ENCODE peak calls at places on chromosomes 16 and 17, in four cellular contexts. One of them, this sample, is unnamed.
A peak's percentile ranks its signal among the peaks of the same experiment; 100 is the strongest.

GRCh38 chr16:3467920-3468319 is 24.4 kb downstream of the NAA60 start:
- DNase-seq in H9: no peak
- DNase-seq in psoas muscle: no peak
- DNase-seq in B cell: no peak
- DNase-seq in this sample: no peak

GRCh38 chr16:61214780-61215179 is 821.5 kb downstream of the CDH8 start:
- DNase-seq in H9: no peak
- DNase-seq in psoas muscle: no peak
- DNase-seq in B cell: no peak
- DNase-seq in this sample: no peak

GRCh38 chr17:18368948-18369347 is 5.6 kb upstream of the SHMT1 start:
- DNase-seq in H9: no peak
- DNase-seq in psoas muscle: no peak
- DNase-seq in B cell: no peak
- DNase-seq in this sample: no peak

GRCh38 chr17:17305282-17305801 is 2.2 kb downstream of the NT5M start:
- DNase-seq in H9: no peak
- DNase-seq in psoas muscle: no peak
- DNase-seq in B cell: peak; percentile 66
- DNase-seq in this sample: peak; percentile 62

GRCh38 chr16:47460301-47460754 is 535 bp downstream of the ITFG1 start:
- DNase-seq in H9: no peak
- DNase-seq in psoas muscle: no peak
- DNase-seq in B cell: no peak
- DNase-seq in this sample: no peak

GRCh38 chr17:17732892-17733670 is 51.8 kb downstream of the RAI1 start:
- DNase-seq in H9: no peak
- DNase-seq in psoas muscle: no peak
- DNase-seq in B cell: no peak
- DNase-seq in this sample: no peak

GRCh38 chr16:67396775-67397450 is 3.6 kb upstream of the TPPP3 start:
- DNase-seq in H9: no peak
- DNase-seq in psoas muscle: no peak
- DNase-seq in B cell: no peak
- DNase-seq in this sample: peak; percentile 25

GRCh38 chr17:69761767-69762321 is 313.2 kb upstream of the KCNJ16 start:
- DNase-seq in H9: no peak
- DNase-seq in psoas muscle: no peak
- DNase-seq in B cell: no peak
- DNase-seq in this sample: no peak

GRCh38 chr17:76240461-76241204 is at the start of gene RNF157:
- DNase-seq in H9: peak; percentile 91
- DNase-seq in psoas muscle: peak; percentile 72
- DNase-seq in B cell: peak; percentile 73
- DNase-seq in this sample: no peak

GRCh38 chr16:13780406-13780805 is 139.5 kb upstream of the ERCC4 start:
- DNase-seq in H9: no peak
- DNase-seq in psoas muscle: no peak
- DNase-seq in B cell: no peak
- DNase-seq in this sample: no peak

GRCh38 chr16:11253995-11254912 is 1.8 kb downstream of the SOCS1 start:
- DNase-seq in H9: no peak
- DNase-seq in psoas muscle: no peak
- DNase-seq in B cell: no peak
- DNase-seq in this sample: no peak

GRCh38 chr16:9650284-9650683 is 531.9 kb downstream of the GRIN2A start:
- DNase-seq in H9: no peak
- DNase-seq in psoas muscle: no peak
- DNase-seq in B cell: no peak
- DNase-seq in this sample: no peak

GRCh38 chr16:28990375-28991040 is 5.7 kb downstream of the LAT start:
- DNase-seq in H9: no peak
- DNase-seq in psoas muscle: no peak
- DNase-seq in B cell: no peak
- DNase-seq in this sample: no peak

GRCh38 chr17:45246861-45247428 is 14.9 kb downstream of the SPATA32 start:
- DNase-seq in H9: peak; percentile 88
- DNase-seq in psoas muscle: no peak
- DNase-seq in B cell: no peak
- DNase-seq in this sample: no peak

GRCh38 chr17:63963123-63963522 is 9.6 kb downstream of the SCN4A start:
- DNase-seq in H9: no peak
- DNase-seq in psoas muscle: no peak
- DNase-seq in B cell: no peak
- DNase-seq in this sample: no peak

GRCh38 chr17:49438439-49438861 is 23.8 kb upstream of the PHB1 start:
- DNase-seq in H9: peak; percentile 52
- DNase-seq in psoas muscle: no peak
- DNase-seq in B cell: no peak
- DNase-seq in this sample: no peak

GRCh38 chr16:87252269-87252970 is 64.8 kb downstream of the C16orf95 start:
- DNase-seq in H9: no peak
- DNase-seq in psoas muscle: no peak
- DNase-seq in B cell: no peak
- DNase-seq in this sample: no peak

GRCh38 chr17:40622509-40622928 is 25.1 kb downstream of the SMARCE1 start:
- DNase-seq in H9: no peak
- DNase-seq in psoas muscle: no peak
- DNase-seq in B cell: no peak
- DNase-seq in this sample: no peak

DNA sequence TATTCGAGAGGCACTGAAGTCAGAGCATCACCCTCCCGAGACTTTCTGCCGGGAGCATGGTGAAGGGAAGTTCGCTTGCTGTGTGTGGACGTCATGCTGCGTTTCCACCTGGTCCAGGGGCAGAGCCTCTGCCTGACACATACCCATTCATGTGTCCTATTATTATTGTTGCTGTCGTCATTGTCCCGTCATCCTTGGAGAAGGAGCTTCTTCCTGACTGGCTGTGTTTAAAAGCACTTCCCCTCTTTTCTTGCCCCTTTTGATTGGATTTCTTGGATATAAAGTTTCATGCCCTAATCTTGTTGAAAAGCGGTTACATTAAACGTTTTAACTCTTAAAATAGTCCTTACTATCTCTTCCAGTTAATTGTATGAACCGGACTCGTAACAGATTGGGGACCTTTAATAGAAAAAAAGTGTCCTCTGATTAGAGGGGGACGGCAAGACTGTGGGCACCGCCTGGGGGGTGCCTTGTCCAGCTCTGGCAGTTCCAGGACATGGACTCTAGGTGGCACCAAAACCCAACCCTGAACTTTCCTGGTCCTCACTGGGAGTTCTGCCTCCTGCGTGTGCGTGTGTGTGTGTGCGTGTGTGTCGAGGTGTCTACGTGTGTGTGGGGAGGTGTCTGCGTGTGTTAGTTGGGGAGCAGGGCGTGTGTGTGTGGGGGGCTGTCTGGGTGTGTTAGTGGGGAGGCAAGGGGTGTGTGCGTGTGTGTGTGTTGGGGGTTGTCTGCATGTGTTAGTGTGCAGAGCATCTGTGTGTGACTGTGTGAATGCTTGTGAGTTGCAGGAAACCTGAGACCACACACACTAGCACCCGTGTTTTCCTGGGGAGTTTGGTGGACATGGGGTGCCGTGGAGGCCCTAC is 133.3 kb upstream of the CIBAR2 start:
- DNase-seq in H9: peak; percentile 71
- DNase-seq in psoas muscle: peak; percentile 66
- DNase-seq in B cell: peak; percentile 62
- DNase-seq in this sample: no peak
- TF ChIP-seq CTCF in H9: peak; percentile 75
- TF ChIP-seq CTCF in psoas muscle: peak; percentile 67
- TF ChIP-seq CTCF in B cell: peak; percentile 78
- TF ChIP-seq CTCF in this sample: peak; percentile 83

DNA sequence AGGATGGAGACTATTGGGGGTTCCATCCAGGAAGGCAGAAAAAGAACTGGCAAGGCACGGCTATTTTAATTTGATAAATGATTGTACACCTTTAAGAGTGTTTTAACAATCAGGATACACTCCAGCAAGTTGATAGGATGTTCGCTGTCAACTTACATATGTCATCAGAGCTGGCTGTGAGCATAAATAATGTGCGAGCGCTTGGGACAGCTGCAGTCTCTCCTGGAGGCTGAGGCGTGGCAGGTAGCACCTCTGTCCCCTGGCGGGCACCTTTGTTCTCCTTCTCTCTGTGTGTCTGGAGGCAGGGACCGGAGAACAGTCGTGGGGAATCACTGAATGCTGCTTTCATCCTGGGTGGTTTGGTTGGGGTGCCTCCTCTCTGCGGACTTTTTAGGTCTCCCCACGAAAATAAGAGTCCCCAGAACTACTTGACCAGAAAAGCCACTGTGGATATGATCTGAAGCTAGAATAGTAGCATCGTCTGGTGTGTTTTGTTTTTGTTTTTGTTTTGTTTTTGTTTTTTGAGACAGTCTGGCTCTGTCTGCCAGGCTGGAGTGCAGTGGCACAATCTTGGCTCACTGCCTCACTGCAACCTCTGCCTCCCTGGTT is 9.4 kb downstream of the BAHCC1 start:
- DNase-seq in H9: no peak
- DNase-seq in psoas muscle: no peak
- DNase-seq in B cell: no peak
- DNase-seq in this sample: no peak
- TF ChIP-seq CTCF in H9: no peak
- TF ChIP-seq CTCF in psoas muscle: no peak
- TF ChIP-seq CTCF in B cell: no peak
- TF ChIP-seq CTCF in this sample: no peak

DNA sequence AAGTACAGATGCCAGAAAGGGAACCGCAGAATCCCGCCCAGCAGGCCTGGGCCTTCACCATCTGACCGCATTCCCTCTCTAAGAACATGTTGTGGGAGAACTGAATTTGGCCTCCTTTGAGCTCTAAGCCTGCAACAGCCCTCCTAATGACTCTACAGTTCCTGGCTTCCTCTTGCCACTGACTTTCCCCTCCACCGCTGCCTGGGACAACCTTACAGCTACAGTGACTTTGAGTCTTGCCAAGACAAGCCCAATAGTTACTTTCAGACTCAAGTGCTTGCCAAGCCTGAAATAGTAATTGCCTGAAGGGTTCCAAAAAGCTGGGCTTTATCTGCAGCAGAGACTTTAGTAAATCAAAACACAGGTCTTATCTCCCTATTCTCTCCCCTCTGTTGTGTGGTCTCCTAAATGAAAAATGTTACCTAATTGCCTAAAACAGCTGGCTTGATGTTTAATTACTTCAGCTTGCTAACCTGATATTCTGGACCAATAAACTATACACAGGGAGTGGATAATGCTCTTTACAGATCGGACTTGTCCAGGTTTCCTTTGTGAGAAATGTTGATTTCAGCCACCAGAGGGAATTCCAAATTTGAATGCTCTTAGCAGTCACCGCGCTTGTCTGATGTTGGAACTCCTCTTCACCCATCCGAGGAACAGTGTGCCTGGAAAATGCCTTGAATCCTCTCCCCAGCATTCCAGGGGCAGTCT is 85.1 kb upstream of the TBX2 start:
- DNase-seq in H9: no peak
- DNase-seq in psoas muscle: peak; percentile 25
- DNase-seq in B cell: no peak
- DNase-seq in this sample: no peak
- TF ChIP-seq CTCF in H9: no peak
- TF ChIP-seq CTCF in psoas muscle: peak; percentile 8
- TF ChIP-seq CTCF in B cell: no peak
- TF ChIP-seq CTCF in this sample: no peak

DNA sequence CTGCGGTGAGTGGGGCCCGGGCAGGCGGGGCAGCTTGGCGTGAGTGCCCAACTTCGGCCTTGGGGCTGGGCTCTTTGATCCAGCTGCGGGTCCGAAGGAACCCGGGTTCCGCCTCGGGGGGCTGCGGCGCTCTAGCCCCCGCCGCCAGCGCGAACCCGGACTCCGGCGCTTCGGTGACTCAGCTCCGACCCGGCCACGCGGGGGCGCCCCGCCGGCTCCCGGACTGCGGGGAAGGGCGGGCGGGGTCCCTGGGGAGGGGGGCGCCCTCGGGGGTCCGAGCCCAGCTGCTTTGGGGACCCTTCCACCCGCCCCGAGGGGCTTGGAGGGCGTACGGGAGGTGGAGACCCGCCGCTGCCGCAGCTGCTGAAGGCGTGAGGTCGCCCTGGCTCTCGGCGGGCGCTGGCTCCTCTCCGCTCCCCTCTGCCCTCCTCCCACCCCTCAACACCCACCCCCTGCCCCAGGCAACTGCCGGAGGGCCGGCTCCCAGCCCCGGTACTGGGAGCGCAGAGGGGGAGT is 461 bp downstream of the CPNE2 start:
- DNase-seq in H9: peak; percentile 55
- DNase-seq in psoas muscle: peak; percentile 55
- DNase-seq in B cell: peak; percentile 71
- DNase-seq in this sample: no peak
- TF ChIP-seq CTCF in H9: peak; percentile 83
- TF ChIP-seq CTCF in psoas muscle: peak; percentile 62
- TF ChIP-seq CTCF in B cell: peak; percentile 83
- TF ChIP-seq CTCF in this sample: peak; percentile 86

DNA sequence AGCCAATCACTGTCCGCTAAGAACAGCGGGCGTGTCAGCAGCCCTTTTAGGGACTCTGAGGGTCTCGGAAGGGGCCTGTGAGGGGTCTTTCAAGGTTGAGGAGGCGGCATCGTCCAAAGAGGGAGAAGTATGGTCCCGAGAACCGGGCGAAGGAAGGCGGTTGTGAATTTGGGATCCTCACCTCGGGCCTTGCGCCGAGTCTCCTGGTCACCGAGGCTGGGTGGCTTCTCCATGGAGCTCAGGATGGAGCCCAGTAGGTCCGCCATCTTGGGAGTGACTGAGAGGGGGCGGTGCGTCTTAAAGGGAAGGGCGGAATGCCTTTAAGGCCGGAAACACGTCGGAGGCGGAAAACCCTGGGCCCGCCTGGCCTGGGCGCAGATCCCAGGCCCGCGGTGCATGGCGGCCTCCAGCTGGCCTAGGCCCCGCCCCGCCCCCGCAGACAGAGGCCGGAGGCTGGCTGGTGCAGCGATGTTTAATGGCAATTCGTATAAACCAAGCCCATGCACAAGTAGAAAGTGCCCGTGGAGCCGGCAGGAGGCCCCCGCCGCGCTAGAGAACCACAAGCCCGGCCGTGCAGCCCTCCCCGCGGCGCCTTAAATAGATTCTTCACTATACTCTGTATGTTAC is at the start of gene SPAG7:
- DNase-seq in H9: peak; percentile 98
- DNase-seq in psoas muscle: peak; percentile 93
- DNase-seq in B cell: peak; percentile 97
- DNase-seq in this sample: peak; percentile 95
- TF ChIP-seq CTCF in H9: no peak
- TF ChIP-seq CTCF in psoas muscle: no peak
- TF ChIP-seq CTCF in B cell: peak; percentile 16
- TF ChIP-seq CTCF in this sample: no peak

GRCh38 chr17:7889166-7889584 is 586 bp downstream of the CHD3 start:
- DNase-seq in H9: peak; percentile 71
- DNase-seq in psoas muscle: peak; percentile 97
- DNase-seq in B cell: peak; percentile 32
- DNase-seq in this sample: peak; percentile 94
- TF ChIP-seq CTCF in H9: peak; percentile 28
- TF ChIP-seq CTCF in psoas muscle: peak; percentile 56
- TF ChIP-seq CTCF in B cell: no peak
- TF ChIP-seq CTCF in this sample: peak; percentile 41